ENCODE peak calls at places on chromosome 11, in four cellular contexts. W is AML-193, A is LoVo, R is heart left ventricle. H is an unnamed sample.

GRCh38 chr11:4041731-4042391 is 52.7 kb upstream of the RRM1 start:
- DNase-seq in A (no peak), R (no peak), W (no peak), H (no peak)

GRCh38 chr11:69703711-69704507 is at the start of gene FGF19:
- DNase-seq in A (no peak), R (no peak), W (no peak), H (no peak)

GRCh38 chr11:10669258-10670033 is 24.1 kb downstream of the IRAG1 start:
- DNase-seq in R (no peak), A (peak), W (no peak), H (no peak)

GRCh38 chr11:63762662-63763505 is 5.7 kb downstream of the ZFTA start:
- DNase-seq in A (no peak), W (no peak), R (peak), H (peak)

GRCh38 chr11:65491163-65491465 is 7.7 kb upstream of the MALAT1 start:
- DNase-seq in R (no peak), A (no peak), W (no peak), H (no peak)

GRCh38 chr11:3959015-3959917 is 103.8 kb downstream of the STIM1 start:
- DNase-seq in W (peak), R (no peak), A (no peak), H (no peak)

GRCh38 chr11:117907276-117908110 is 21.7 kb downstream of the TMPRSS13 start:
- DNase-seq in R (peak), W (no peak), A (peak), H (peak)

GRCh38 chr11:64598797-64599697 is 8.0 kb downstream of the SLC22A12 start:
- DNase-seq in A (no peak), R (no peak), W (no peak), H (no peak)

GRCh38 chr11:76510060-76511047 is 65.5 kb downstream of the EMSY start:
- DNase-seq in W (no peak), R (no peak), A (no peak), H (no peak)

GRCh38 chr11:100573911-100574513 is 113.1 kb upstream of the ARHGAP42 start:
- DNase-seq in A (no peak), R (no peak), W (no peak), H (no peak)

GRCh38 chr11:69637601-69637955 is 3.4 kb upstream of the CCND1 start:
- DNase-seq in R (no peak), A (no peak), W (no peak), H (no peak)

GRCh38 chr11:130148927-130149326 is 10.7 kb upstream of the ST14 start:
- DNase-seq in R (no peak), A (no peak), W (no peak), H (no peak)

GRCh38 chr11:4480577-4481539 is 1.6 kb upstream of the OR52K1 start:
- DNase-seq in R (no peak), A (no peak), W (no peak), H (no peak)

GRCh38 chr11:87445002-87445401 is 407.3 kb downstream of the TMEM135 start:
- DNase-seq in W (no peak), R (no peak), A (no peak), H (no peak)